ENCODE peak calls at places on chromosomes 2 and 18, in seven cellular contexts. F is ovary, Q is AG04450, Z is GM23248, H is mesenchymal stem cell, A is tibial nerve, T is A549. V is an unnamed sample.

GRCh38 chr2:25528173-25528572 is 145.2 kb downstream of the DTNB start:
- DNase-seq in H (peak), F (no peak), Q (no peak), A (no peak), T (no peak), Z (peak), V (no peak)

GRCh38 chr2:62654423-62654791 is 51.1 kb upstream of the EHBP1 start:
- DNase-seq in A (no peak), Q (no peak), Z (peak), F (no peak), H (no peak), T (no peak), V (no peak)

GRCh38 chr2:16198166-16198912 is 258.0 kb downstream of the MYCN start:
- DNase-seq in T (no peak), Z (no peak), H (no peak), A (no peak), F (no peak), Q (no peak), V (no peak)

GRCh38 chr2:95353055-95353575 is 49.4 kb upstream of the FAHD2A start:
- DNase-seq in A (no peak), Q (no peak), T (no peak), Z (no peak), F (no peak), H (no peak), V (no peak)

GRCh38 chr2:229445013-229445412 is 173.9 kb upstream of the PID1 start:
- DNase-seq in Z (peak), F (peak), A (peak), T (peak), H (peak), Q (peak), V (no peak)

GRCh38 chr2:116487336-116487735 is 1327.2 kb upstream of the DDX18 start:
- DNase-seq in Z (no peak), H (no peak), F (no peak), A (no peak), T (no peak), Q (no peak), V (no peak)

GRCh38 chr2:12819721-12820120 is 103.0 kb downstream of the TRIB2 start:
- DNase-seq in A (no peak), Z (peak), H (peak), T (no peak), Q (no peak), F (no peak), V (no peak)

GRCh38 chr2:232551776-232552175 is 1.3 kb downstream of the EIF4E2 start:
- DNase-seq in Q (no peak), F (no peak), T (no peak), Z (no peak), A (no peak), H (no peak), V (no peak)

GRCh38 chr2:120142528-120143261 is 80.5 kb downstream of the TMEM185B start:
- DNase-seq in Z (no peak), F (no peak), H (no peak), Q (no peak), A (no peak), T (no peak), V (no peak)

GRCh38 chr2:17910971-17911370 is 32.5 kb downstream of the KCNS3 start:
- DNase-seq in H (no peak), Q (no peak), T (no peak), F (no peak), A (no peak), Z (no peak), V (no peak)

GRCh38 chr2:45612741-45613140 is 1.7 kb upstream of the SRBD1 start:
- DNase-seq in Q (no peak), T (no peak), F (no peak), A (no peak), Z (peak), H (peak), V (no peak)

GRCh38 chr2:185006481-185006880 is 408.2 kb downstream of the ZNF804A start:
- DNase-seq in A (no peak), Z (no peak), Q (no peak), H (no peak), T (no peak), F (no peak), V (no peak)

GRCh38 chr18:73742959-73743358 is 404.7 kb downstream of the FBXO15 start:
- DNase-seq in Z (no peak), F (no peak), Q (no peak), A (no peak), T (no peak), H (no peak), V (no peak)

GRCh38 chr2:147623328-147623727 is 221.5 kb upstream of the ACVR2A start:
- DNase-seq in A (no peak), Z (no peak), T (no peak), Q (no peak), F (no peak), H (no peak), V (no peak)

GRCh38 chr2:54558188-54558975 is 102.3 kb downstream of the SPTBN1 start:
- DNase-seq in A (peak), T (peak), Q (no peak), H (peak), F (peak), Z (peak), V (peak)

GRCh38 chr2:230660294-230661060 is 52.2 kb upstream of the CAB39 start:
- DNase-seq in H (peak), Z (no peak), F (no peak), T (no peak), A (peak), Q (no peak), V (no peak)

GRCh38 chr2:241842620-241843211 is 16.0 kb downstream of the PDCD1 start:
- DNase-seq in A (peak), H (peak), F (peak), Z (no peak), T (no peak), Q (no peak), V (peak)

GRCh38 chr18:48138211-48138610 is 207.8 kb upstream of the SMAD2 start:
- DNase-seq in H (no peak), F (no peak), Z (no peak), Q (no peak), T (no peak), A (no peak), V (no peak)

GRCh38 chr2:60886962-60887361 is 5.6 kb downstream of the REL start:
- DNase-seq in F (no peak), A (no peak), H (no peak), Z (no peak), T (no peak), Q (no peak), V (no peak)

GRCh38 chr2:12006841-12007240 is 260.4 kb downstream of the LPIN1 start:
- DNase-seq in T (no peak), F (no peak), H (peak), Q (no peak), Z (no peak), A (no peak), V (no peak)

GRCh38 chr2:98015681-98016080 is 19.9 kb upstream of the TMEM131 start:
- DNase-seq in Z (no peak), Q (no peak), H (no peak), F (no peak), A (no peak), T (no peak), V (no peak)

GRCh38 chr2:98013407-98014042 is 17.8 kb upstream of the TMEM131 start:
- DNase-seq in T (no peak), Z (peak), Q (peak), F (no peak), H (peak), A (no peak), V (no peak)

GRCh38 chr2:98020516-98020915 is 24.8 kb upstream of the TMEM131 start:
- DNase-seq in Z (no peak), A (no peak), H (no peak), F (no peak), T (no peak), Q (no peak), V (no peak)

GRCh38 chr2:98014379-98014778 is 18.6 kb upstream of the TMEM131 start:
- DNase-seq in Z (no peak), F (no peak), A (no peak), Q (no peak), T (no peak), H (no peak), V (no peak)

DNA sequence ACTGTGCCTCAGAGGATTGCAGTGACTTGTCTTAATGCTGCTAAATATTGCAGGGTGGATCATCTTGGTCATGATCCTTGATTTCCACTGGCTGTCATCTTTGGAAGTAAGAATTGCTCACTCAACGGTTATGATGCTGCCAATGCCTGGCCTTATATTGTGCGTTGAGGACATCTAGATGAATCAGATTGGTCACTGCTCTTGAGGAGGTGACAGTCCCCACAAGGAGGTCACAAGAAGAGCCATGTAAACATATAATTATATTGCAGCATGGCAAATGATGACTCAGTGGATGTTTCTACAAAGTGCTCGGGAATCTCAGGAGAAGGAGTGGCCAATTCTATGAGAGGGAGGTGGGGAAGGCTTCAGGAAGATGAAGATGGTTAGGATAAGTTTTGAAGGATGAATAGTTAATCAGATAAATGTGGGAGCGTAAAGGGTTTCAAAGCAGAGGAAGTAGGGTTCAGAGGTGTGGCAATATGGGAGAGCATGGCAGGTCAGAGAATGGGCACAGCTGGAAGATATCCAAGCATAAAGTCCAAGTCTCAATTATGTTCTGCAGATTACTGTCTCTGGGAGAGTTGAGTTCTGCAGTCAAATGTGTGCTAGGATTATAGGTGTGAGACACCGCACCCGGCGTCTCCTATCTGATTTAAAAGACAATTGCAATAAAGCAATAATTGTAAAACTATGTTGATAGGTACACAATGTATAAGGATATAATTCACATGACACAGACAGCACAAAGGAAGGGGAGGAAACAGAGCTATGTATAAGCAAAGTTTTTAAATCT is 21.4 kb upstream of the TMEM131 start:
- DNase-seq in Q (no peak), F (no peak), H (no peak), A (no peak), Z (no peak), T (no peak), V (no peak)
- H3K27ac ChIP-seq in Q (no peak), F (no peak), H (no peak), A (no peak), Z (no peak), T (no peak), V (no peak)

GRCh38 chr2:39780825-39781600 is 2.0 kb upstream of the THUMPD2 start:
- DNase-seq in A (no peak), Z (peak), Q (no peak), F (peak), T (no peak), H (peak), V (no peak)

GRCh38 chr2:39781697-39782096 is 2.6 kb upstream of the THUMPD2 start:
- DNase-seq in A (no peak), Z (no peak), F (no peak), T (no peak), Q (no peak), H (no peak), V (no peak)

GRCh38 chr2:39778233-39778632 is 825 bp downstream of the THUMPD2 start:
- DNase-seq in Q (no peak), Z (peak), F (no peak), T (peak), H (peak), A (no peak), V (no peak)

GRCh38 chr2:39778775-39779751 is at the start of gene THUMPD2:
- DNase-seq in F (peak), Q (no peak), Z (peak), T (peak), A (peak), H (peak), V (peak)

GRCh38 chr2:39779926-39780325 is 868 bp upstream of the THUMPD2 start:
- DNase-seq in T (no peak), A (no peak), F (no peak), Z (no peak), Q (no peak), H (no peak), V (no peak)
- H3K4me3 ChIP-seq in T (no peak), A (peak), F (no peak), Z (no peak), Q (no peak), H (peak), V (no peak)

GRCh38 chr18:49851624-49852023 is 38.3 kb upstream of the ACAA2 start:
- DNase-seq in Q (no peak), H (peak), T (no peak), F (no peak), Z (no peak), A (no peak), V (no peak)
- H3K27ac ChIP-seq in Q (no peak), H (no peak), T (no peak), F (no peak), Z (no peak), A (no peak), V (no peak)

GRCh38 chr2:200377143-200377773 is 70.8 kb downstream of the SPATS2L start:
- DNase-seq in A (no peak), T (no peak), F (no peak), Z (no peak), Q (no peak), H (no peak), V (no peak)

GRCh38 chr2:200373196-200373595 is 66.7 kb downstream of the SPATS2L start:
- DNase-seq in T (no peak), Z (no peak), Q (no peak), H (no peak), A (no peak), F (no peak), V (no peak)

GRCh38 chr2:200377774-200378336 is 71.4 kb downstream of the SPATS2L start:
- DNase-seq in A (no peak), H (no peak), Z (no peak), Q (no peak), F (no peak), T (no peak), V (no peak)

GRCh38 chr2:200376422-200377142 is 70.1 kb downstream of the SPATS2L start:
- DNase-seq in F (no peak), H (no peak), Z (no peak), Q (no peak), T (no peak), A (no peak), V (no peak)

DNA sequence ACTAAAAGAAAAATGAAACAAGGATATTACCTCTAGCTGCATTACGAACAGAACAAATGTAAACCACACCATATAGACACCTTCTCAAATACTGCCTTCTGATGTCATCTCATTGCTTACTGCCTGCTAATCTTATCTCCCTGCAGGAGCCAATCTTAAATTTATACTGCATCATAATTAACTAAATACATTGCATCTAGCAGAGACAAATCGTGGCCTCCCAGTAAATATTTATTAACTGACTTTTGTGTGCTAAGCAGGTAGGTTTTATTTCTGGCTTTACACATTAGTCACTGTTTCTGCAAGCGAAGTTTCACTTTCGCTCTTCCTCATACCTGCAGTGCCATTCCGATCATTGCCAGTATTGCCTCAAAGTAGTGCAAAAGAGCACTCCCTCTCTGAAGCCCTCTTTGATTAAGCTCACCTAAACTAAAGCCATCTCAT is 67.5 kb downstream of the SPATS2L start:
- DNase-seq in H (no peak), T (no peak), Q (no peak), F (no peak), A (no peak), Z (no peak), V (peak)
- H3K4me3 ChIP-seq in H (no peak), T (peak), Q (no peak), F (no peak), A (no peak), Z (no peak), V (peak)

DNA sequence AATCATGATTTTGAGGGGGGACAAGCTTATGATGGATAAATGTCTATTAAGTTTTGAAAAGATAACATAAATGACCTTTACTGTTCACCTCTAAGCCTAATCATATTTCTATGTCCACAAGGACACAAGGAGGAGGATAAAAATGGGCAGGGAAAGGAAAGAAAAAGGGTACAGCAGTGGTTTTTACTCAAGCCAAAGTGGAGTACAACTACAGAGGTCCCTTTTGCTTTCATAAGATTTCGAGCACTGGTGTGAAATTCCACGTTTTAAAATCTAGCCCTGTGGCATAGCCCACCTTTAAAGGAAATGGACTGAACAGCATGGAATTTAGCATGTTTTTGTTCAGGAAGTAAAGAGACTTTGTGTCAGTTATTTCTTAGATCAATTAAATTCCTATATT is 19.2 kb downstream of the FN1 start:
- DNase-seq in H (no peak), F (no peak), T (no peak), Q (no peak), A (no peak), Z (no peak), V (no peak)
- H3K27ac ChIP-seq in H (peak), F (no peak), T (peak), Q (no peak), A (no peak), Z (peak), V (no peak)

V was measured in CD8-positive, alpha-beta T cell.